ENCODE peak calls at places on chromosomes 3 and 15, in four cellular contexts. B is K562, F is HepG2, J is H1. Y is an unnamed sample. For H3K4me1, the result is how much of the 10 kb centered on the place peaks cover.

GRCh38 chr3:101778385-101779046 is 495 bp upstream of the NXPE3 start:
- DNase-seq in B (no peak), F (no peak), J (no peak), Y (no peak)

GRCh38 chr3:100306695-100307094 is 27.9 kb upstream of the NIT2 start:
- DNase-seq in J (no peak), B (no peak), F (no peak), Y (no peak)

GRCh38 chr15:96838088-96838487 is 507.6 kb downstream of the NR2F2 start:
- DNase-seq in B (no peak), F (no peak), J (no peak), Y (no peak)

GRCh38 chr15:78727561-78727960 is 83.7 kb downstream of the ADAMTS7 start:
- DNase-seq in J (no peak), B (no peak), F (peak), Y (no peak)

GRCh38 chr15:93072011-93072410 is 17.0 kb downstream of the RGMA start:
- DNase-seq in B (no peak), F (no peak), J (no peak), Y (no peak)

GRCh38 chr3:22284559-22284958 is 533.5 kb upstream of the ZNF385D start:
- DNase-seq in F (no peak), B (no peak), J (no peak), Y (no peak)

GRCh38 chr3:13519392-13519791 is 29.5 kb upstream of the FBLN2 start:
- DNase-seq in F (no peak), B (peak), J (no peak), Y (no peak)

GRCh38 chr3:48222616-48223513 is at the start of gene CAMP:
- DNase-seq in F (peak), J (no peak), B (no peak), Y (no peak)

GRCh38 chr15:58165661-58166060 is 27.5 kb downstream of the AQP9 start:
- DNase-seq in J (no peak), F (peak), B (no peak), Y (no peak)

GRCh38 chr3:108305484-108306172 is 9.3 kb downstream of the HHLA2 start:
- DNase-seq in B (no peak), F (no peak), J (no peak), Y (no peak)

GRCh38 chr15:60374628-60375081 is 23.1 kb downstream of the ANXA2 start:
- DNase-seq in B (no peak), F (peak), J (no peak), Y (peak)

GRCh38 chr3:177642482-177643163 is 445.3 kb upstream of the TBL1XR1 start:
- DNase-seq in B (no peak), F (no peak), J (no peak), Y (no peak)

GRCh38 chr3:169354774-169355501 is 308.6 kb downstream of the MECOM start:
- DNase-seq in F (no peak), B (no peak), J (no peak), Y (no peak)

GRCh38 chr3:106262976-106263375 is 394.2 kb upstream of the CBLB start:
- DNase-seq in J (no peak), F (no peak), B (no peak), Y (no peak)

GRCh38 chr3:173970206-173970605 is 572.7 kb downstream of the NLGN1 start:
- DNase-seq in B (no peak), F (no peak), J (no peak), Y (no peak)

GRCh38 chr3:11570251-11570650 is 73.5 kb downstream of the VGLL4 start:
- DNase-seq in J (no peak), F (no peak), B (no peak), Y (no peak)

GRCh38 chr3:9172851-9173320 is 76.6 kb downstream of the SRGAP3 start:
- DNase-seq in B (no peak), F (peak), J (no peak), Y (no peak)

DNA sequence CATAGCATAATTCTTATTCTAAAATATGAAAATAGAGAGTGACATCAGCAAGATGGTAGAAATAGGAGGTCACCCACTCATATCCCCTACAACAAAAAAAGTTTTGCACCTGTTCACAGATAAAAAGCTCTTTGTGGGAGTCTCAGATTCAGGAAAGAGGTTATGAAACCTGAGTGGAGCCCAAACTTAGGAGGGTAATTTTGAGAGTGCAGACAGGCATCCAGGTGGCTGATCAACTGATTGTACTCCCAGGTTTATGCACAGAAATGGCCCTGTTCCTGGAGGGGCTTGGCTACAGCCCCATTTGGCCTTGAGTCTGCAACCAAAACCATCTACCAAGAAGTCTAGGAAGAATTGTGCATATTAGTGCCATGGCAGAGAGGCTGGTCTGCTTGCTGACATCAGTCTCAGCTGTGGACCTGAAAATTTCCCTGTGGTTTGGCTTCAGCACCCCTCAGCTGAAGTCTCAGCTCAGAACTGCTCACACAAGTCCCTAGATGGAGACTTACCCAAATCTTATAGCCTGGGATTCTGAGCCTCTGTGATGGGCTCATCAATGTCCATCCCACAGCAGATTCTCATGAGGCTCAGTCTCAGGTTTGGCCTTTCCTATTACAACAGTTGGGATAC is 291.6 kb downstream of the IL20RB start:
- DNase-seq in J (no peak), B (no peak), F (no peak), Y (no peak)
- TF ChIP-seq ZNF274 in J (no peak), B (no peak), F (no peak), Y (no peak)

DNA sequence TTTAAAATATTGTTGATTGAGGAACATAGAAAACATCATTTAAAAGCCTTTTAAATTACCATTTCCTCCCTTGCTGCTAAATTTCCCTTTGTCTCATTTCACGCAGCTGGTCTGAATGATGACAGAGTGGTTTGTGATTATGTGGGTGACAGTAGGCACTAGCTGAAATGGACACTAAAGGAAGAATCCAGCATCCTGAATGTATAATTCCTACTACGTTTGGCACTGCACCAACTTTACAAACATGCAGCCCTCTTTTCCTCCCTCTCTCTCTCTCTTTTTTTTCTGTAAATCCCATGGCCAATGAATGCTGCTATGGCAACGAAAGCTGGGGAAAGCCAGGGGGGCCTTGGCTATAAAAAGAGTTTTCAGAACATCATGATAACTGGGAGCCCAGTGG is 367.2 kb upstream of the AGTR1 start:
- DNase-seq in B (no peak), F (no peak), J (no peak), Y (no peak)
- H3K4me1 ChIP-seq in B (under half), F (under half), J (under half), Y (under half)

DNA sequence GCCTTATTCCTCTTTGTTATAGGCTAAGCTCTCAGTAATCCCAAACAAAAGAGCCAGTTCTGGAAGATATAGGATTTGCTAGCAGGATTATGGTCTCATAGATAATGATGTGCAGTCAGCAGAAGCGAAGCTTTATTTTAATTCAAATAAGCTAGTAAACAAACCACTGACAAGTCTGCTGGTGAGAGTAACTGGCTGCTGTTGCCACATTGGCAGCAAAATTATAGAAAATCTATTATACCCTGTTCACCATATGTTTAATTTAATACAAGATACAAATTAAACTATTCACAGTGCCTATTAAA is 18.9 kb upstream of the SOX2 start:
- DNase-seq in J (no peak), F (no peak), B (no peak), Y (no peak)
- TF ChIP-seq ZNF274 in J (no peak), F (no peak), B (no peak), Y (no peak)

GRCh38 chr15:69718916-69719315 is 266.3 kb downstream of the RPLP1 start:
- DNase-seq in B (no peak), F (no peak), J (no peak), Y (no peak)

GRCh38 chr15:69712999-69713398 is 260.4 kb downstream of the RPLP1 start:
- DNase-seq in B (no peak), F (peak), J (no peak), Y (no peak)

GRCh38 chr15:69713726-69714559 is 261.3 kb downstream of the RPLP1 start:
- DNase-seq in B (no peak), J (no peak), F (no peak), Y (no peak)

GRCh38 chr15:69718445-69718844 is 265.8 kb downstream of the RPLP1 start:
- DNase-seq in B (no peak), J (no peak), F (no peak), Y (no peak)

GRCh38 chr15:69715205-69715604 is 262.6 kb downstream of the RPLP1 start:
- DNase-seq in B (no peak), F (no peak), J (no peak), Y (no peak)
- H3K4me1 ChIP-seq in B (under half), F (under half), J (under half), Y (under half)

GRCh38 chr3:133192363-133192945 is 154.3 kb downstream of the TMEM108 start:
- DNase-seq in B (no peak), J (no peak), F (no peak), Y (peak)
- TF ChIP-seq ZNF274 in B (no peak), J (no peak), F (no peak), Y (no peak)

DNA sequence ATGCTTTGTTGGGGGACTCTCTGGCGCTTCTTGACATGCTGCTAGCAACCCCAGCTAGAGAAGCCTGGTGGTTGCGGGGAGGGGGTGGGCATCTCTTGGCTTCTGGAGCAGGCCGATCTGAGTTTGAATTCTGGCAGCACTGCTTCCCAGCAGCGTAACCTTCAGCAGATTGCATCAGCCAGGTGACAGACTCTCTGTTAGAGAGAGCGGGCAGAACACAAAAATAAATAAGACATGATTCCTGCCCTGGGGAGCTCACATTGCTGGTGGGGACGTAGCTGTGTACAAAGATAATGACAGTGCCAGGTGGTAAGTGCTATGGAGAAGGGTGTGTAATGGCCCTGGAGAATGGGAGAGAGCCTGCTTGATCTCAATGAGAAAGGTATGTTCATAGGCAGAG is 87.4 kb downstream of the THSD4 start:
- DNase-seq in J (no peak), F (no peak), B (no peak), Y (no peak)
- H3K4me1 ChIP-seq in J (under half), F (under half), B (under half), Y (under half)

GRCh38 chr15:77071338-77072223 is 672 bp upstream of the TSPAN3 start:
- DNase-seq in B (no peak), J (no peak), F (no peak), Y (no peak)
- TF ChIP-seq ZNF274 in B (no peak), J (no peak), F (no peak), Y (no peak)

Y was measured in NT2/D1.